ENCODE peak calls at places on chromosome 5, in seven cellular contexts. R is HCT116, Y is K562, M is suprapubic skin, H is stomach, P is upper lobe of left lung, C is transverse colon. F is an unnamed sample. For H3K27me3 and H3K9me3, the result is how much of the 10 kb centered on the place peaks cover.

GRCh38 chr5:82808960-82809359 is 268.2 kb downstream of the TMEM167A start:
- DNase-seq in R (no peak), Y (no peak), M (no peak), H (no peak), P (no peak), C (no peak), F (no peak)

GRCh38 chr5:175003531-175003930 is 279.1 kb downstream of the MSX2 start:
- DNase-seq in R (no peak), Y (no peak), M (no peak), H (no peak), P (no peak), C (no peak), F (no peak)

GRCh38 chr5:108025009-108025408 is 354.3 kb upstream of the EFNA5 start:
- DNase-seq in R (no peak), Y (no peak), M (no peak), H (no peak), P (no peak), C (no peak), F (no peak)

GRCh38 chr5:50968296-50969206 is 302.1 kb downstream of the PARP8 start:
- DNase-seq in R (no peak), Y (no peak), M (no peak), H (no peak), P (no peak), C (no peak), F (no peak)

GRCh38 chr5:123611407-123611709 is 99.4 kb downstream of the CSNK1G3 start:
- DNase-seq in R (no peak), Y (no peak), M (no peak), H (no peak), P (no peak), C (no peak), F (no peak)

GRCh38 chr5:138371454-138371853 is 19.0 kb downstream of the KDM3B start:
- DNase-seq in R (no peak), Y (no peak), M (no peak), H (no peak), P (no peak), C (no peak), F (no peak)

GRCh38 chr5:171610053-171610452 is 175.6 kb upstream of the SMIM23 start:
- DNase-seq in R (no peak), Y (no peak), M (no peak), H (no peak), P (no peak), C (no peak), F (no peak)

GRCh38 chr5:132629230-132629944 is 28.6 kb upstream of the IL13 start:
- DNase-seq in R (no peak), Y (no peak), M (no peak), H (no peak), P (no peak), C (no peak), F (no peak)

GRCh38 chr5:36279054-36279698 is 22.5 kb downstream of the RANBP3L start:
- DNase-seq in R (no peak), Y (no peak), M (no peak), H (no peak), P (no peak), C (no peak), F (no peak)

GRCh38 chr5:39455645-39456044 is 30.9 kb upstream of the DAB2 start:
- DNase-seq in R (no peak), Y (no peak), M (no peak), H (no peak), P (no peak), C (no peak), F (no peak)

GRCh38 chr5:156677963-156678362 is 172.1 kb upstream of the PPP1R2B start:
- DNase-seq in R (no peak), Y (no peak), M (no peak), H (no peak), P (no peak), C (no peak), F (no peak)

GRCh38 chr5:151661096-151661495 is 25.6 kb downstream of the SPARC start:
- DNase-seq in R (no peak), Y (no peak), M (no peak), H (no peak), P (no peak), C (no peak), F (no peak)

GRCh38 chr5:67141644-67142043 is 55.0 kb downstream of the CD180 start:
- DNase-seq in R (no peak), Y (no peak), M (no peak), H (no peak), P (no peak), C (no peak), F (no peak)

GRCh38 chr5:103216137-103216536 is 42.4 kb upstream of the MACIR start:
- DNase-seq in R (no peak), Y (no peak), M (no peak), H (no peak), P (no peak), C (no peak), F (no peak)

GRCh38 chr5:51378778-51379652 is 4.2 kb upstream of the ISL1 start:
- DNase-seq in R (no peak), Y (no peak), M (no peak), H (no peak), P (no peak), C (no peak), F (no peak)

GRCh38 chr5:115602585-115603125 is 376 bp upstream of the TICAM2 start:
- DNase-seq in R (no peak), Y (no peak), M (no peak), H (no peak), P (no peak), C (no peak), F (no peak)

GRCh38 chr5:102152906-102153787 is 142.9 kb downstream of the SLCO4C1 start:
- DNase-seq in R (peak), Y (peak), M (no peak), H (no peak), P (no peak), C (no peak), F (no peak)

DNA sequence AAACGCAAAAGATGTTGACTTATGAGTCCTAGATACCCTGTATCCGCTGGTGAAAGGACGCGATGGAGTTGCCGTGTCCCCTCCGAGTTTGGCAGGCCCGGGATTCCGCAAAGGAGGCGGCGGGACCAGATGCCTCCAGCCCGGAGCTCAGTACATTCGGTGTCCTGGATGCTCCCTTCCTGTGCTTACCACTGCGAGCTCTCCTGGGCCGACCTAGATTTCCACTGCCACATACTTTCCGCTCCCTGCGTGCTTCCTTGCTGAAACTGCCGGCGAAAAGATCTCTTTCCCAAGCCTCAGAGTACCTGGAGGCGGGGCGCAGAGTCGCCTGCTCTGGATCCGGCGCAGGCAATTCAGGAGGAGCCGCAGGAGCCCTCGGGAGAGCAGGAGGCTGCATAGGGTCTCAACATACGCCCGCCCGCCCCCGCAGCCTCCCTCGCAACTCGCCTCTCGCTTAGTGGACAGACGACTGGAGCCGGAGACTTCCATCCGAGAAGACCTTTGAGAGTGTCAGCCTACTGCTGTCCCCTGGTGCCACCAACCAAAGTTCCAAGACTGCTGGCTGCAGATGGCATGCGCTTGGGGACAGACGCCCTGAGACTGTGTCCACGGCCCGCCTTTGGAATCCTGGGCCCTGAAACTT is 39.8 kb downstream of the ANXA2R start:
- DNase-seq in R (no peak), Y (no peak), M (no peak), H (no peak), P (peak), C (no peak), F (peak)
- H3K27me3 ChIP-seq in R (under half), Y (under half), M (half or more), H (half or more), P (under half), C (half or more), F (under half)

DNA sequence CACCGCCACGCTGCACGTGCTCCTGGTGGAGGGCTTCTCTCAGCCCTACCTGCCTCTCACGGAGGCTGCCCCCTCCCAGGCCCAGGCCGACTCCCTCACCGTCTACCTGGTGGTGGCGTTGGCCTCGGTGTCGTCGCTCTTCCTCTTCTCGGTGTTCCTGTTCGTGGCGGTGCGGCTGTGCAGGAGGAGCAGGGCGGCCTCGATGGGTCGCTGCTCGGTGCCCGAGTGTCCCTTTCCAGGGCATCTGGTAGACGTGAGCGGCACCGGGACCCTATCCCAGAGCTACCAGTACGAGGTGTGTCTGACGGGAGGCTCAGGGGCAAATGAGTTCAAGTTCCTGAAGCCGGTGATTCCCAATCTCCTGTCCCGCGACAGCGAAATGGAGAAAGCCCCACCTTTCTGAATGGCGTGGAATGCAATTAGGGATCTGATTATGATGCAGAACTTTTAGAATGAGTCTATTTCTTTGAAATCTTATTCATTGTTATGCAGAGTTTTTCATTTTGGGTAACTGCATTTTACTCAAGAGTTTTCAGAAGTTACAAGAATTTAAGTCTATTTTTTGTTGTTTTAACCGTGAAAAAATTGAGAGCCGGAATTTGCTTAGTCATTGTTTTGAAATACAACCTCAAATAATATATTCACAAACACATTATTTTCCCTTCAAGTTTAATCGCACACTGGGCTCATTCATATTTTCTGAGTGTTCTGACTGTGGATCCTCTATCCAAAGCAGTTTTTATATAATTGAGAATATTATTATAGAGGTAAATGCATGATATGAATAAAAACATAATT is 8.5 kb upstream of the PCDHB15 start:
- DNase-seq in R (no peak), Y (no peak), M (no peak), H (no peak), P (peak), C (no peak), F (no peak)
- H3K9me3 ChIP-seq in R (under half), Y (under half), M (half or more), H (half or more), P (under half), C (half or more), F (half or more)

DNA sequence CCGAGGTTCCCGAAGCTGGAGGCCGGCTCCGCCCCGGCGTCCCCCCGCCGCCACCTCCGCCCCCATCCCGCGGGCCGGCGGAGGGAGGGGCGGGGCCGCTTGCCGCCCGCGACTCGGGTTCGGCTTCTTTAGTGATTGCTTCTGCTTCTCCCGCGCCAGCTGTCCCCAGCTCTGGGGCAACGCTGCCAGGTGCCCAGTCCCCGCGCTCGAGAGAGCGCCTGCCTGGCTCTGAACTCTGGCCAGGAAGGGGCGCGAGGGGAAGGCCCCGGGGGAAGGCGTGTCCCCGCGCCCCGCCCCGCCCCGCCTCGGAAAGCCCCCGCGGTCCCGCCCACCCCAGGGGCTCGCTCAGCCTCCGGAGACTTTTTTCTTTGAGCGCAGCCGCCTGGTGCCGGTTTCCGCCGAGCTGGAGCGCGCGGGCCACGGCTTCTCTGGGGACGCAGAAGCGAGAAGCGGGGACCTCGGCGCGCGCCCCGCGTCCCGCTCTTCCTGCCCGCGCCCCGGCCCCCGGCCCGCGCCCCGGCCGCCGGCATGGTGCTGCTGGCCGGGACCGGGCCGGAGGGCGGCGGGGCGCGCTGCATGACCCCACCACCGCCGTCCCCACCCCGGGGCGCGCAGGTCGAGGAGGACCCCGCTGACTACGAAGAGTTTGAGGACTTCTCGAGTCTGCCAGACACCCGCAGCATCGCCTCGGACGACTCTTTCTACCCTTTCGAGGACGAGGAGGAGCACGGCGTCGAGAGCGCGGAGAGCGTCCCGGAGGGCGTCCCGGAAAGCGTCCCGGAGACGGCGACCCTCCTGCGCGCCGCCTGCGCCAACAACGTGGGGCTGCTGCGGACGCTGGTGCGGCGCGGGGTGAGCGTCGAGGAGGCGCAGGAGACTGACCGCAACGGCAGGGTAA is at the start of gene ANKRD33B:
- DNase-seq in R (no peak), Y (peak), M (peak), H (peak), P (peak), C (peak), F (peak)
- TF ChIP-seq POLR2AphosphoS5 in R (peak), Y (no peak), M (no peak), H (peak), P (no peak), C (peak), F (peak)

DNA sequence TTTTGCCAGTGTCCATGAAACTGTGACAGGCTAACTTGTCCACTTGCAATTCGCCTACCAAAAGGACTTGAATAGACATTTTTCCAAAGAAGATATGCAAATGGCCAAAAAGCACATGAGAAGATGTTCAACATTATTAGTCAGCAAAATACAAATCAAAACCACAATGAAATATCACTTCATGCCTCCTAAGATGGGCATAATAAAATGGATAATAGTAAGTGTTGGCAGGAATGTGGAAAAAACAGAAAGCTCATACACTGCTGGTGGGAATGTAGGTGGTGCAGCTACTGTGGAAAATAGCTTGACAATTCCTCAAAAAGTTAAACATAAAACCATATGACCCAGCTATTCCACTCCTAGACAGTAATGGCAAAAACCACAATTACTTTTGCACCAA is 7.9 kb downstream of the DTWD2 start:
- DNase-seq in R (no peak), Y (no peak), M (no peak), H (no peak), P (no peak), C (no peak), F (no peak)
- H3K27me3 ChIP-seq in R (under half), Y (under half), M (under half), H (under half), P (under half), C (under half), F (under half)